ENCODE peak calls at places on chromosome 16, in seven cellular contexts. Q is thoracic aorta, F is mammary epithelial cell, I is body of pancreas, H is stomach, G is transverse colon, U is PC-3. V is an unnamed sample.

GRCh38 chr16:49194499-49195260 is 87.0 kb downstream of the CBLN1 start:
- DNase-seq in Q (no peak), F (no peak), I (no peak), H (no peak), G (no peak), U (no peak), V (no peak)

GRCh38 chr16:73956592-73957495 is 339.8 kb upstream of the PSMD7 start:
- DNase-seq in Q (no peak), F (peak), I (peak), H (peak), G (peak), U (peak), V (peak)

GRCh38 chr16:57503366-57503765 is 17.1 kb upstream of the DOK4 start:
- DNase-seq in Q (no peak), F (peak), I (peak), H (no peak), G (no peak), U (no peak), V (no peak)

GRCh38 chr16:48287239-48287638 is 39.9 kb upstream of the ABCC11 start:
- DNase-seq in Q (no peak), F (peak), I (no peak), H (no peak), G (no peak), U (no peak), V (no peak)

GRCh38 chr16:54136276-54136625 is 150.3 kb downstream of the IRX3 start:
- DNase-seq in Q (no peak), F (peak), I (no peak), H (no peak), G (no peak), U (peak), V (no peak)

GRCh38 chr16:87847467-87847784 is 21.9 kb downstream of the SLC7A5 start:
- DNase-seq in Q (no peak), F (no peak), I (no peak), H (no peak), G (no peak), U (no peak), V (no peak)

GRCh38 chr16:83233153-83233552 is 574.6 kb upstream of the HSBP1 start:
- DNase-seq in Q (no peak), F (no peak), I (no peak), H (no peak), G (no peak), U (no peak), V (no peak)

GRCh38 chr16:10250137-10250850 is 68.1 kb upstream of the GRIN2A start:
- DNase-seq in Q (no peak), F (no peak), I (peak), H (no peak), G (no peak), U (peak), V (no peak)

GRCh38 chr16:17359778-17360177 is 111.0 kb downstream of the XYLT1 start:
- DNase-seq in Q (no peak), F (peak), I (no peak), H (no peak), G (no peak), U (no peak), V (peak)

GRCh38 chr16:28062261-28063046 is 1.1 kb downstream of the GSG1L start:
- DNase-seq in Q (no peak), F (no peak), I (no peak), H (no peak), G (no peak), U (no peak), V (no peak)
- H3K4me3 ChIP-seq in Q (peak), F (no peak), I (no peak), H (peak), G (no peak), U (no peak), V (no peak)

GRCh38 chr16:66741971-66742396 is 9.4 kb downstream of the DYNC1LI2 start:
- DNase-seq in Q (no peak), F (no peak), I (no peak), H (no peak), G (no peak), U (no peak), V (no peak)
- H3K27ac ChIP-seq in Q (peak), F (peak), I (peak), H (peak), G (peak), U (no peak), V (peak)

DNA sequence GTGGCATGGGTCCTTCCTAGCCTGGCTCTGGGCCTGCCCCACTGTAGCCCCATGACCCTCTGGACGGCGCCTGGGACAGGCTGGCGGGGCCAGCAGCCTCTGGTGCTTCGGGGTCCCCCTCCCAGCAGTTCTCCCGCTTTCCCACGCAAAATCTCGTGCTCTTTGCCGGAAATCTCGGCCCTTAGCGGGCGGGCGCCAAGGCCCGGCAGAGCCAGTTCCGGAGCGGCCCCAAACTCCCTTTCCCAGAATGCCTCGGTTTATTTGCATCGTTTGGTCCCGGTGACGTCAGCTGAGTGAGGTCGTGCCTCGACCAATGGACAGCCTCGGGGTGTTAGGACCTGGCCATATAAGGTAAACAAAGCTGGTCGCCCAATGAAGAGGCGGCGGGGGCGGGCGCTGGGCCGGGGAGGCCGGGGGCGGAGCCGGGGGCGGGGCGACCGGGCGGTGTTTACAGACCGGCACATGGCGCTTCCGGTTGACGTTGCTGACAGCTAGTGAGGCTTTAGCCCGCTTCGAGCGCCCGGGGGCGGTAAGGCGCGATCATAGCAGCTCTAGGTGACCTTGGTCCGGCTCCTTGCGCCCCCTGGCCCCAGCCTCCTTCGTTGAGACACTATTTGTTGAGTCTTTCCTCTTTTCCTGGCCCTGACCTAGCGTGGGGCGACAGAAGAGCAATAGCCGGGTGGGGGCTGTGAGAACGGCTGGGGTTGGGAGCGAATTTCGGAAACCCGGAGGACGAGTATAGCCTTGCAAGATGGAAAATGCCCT is 1.5 kb upstream of the UBALD1 start:
- DNase-seq in Q (peak), F (peak), I (peak), H (peak), G (peak), U (peak), V (peak)
- H3K4me3 ChIP-seq in Q (peak), F (peak), I (peak), H (peak), G (peak), U (peak), V (peak)

GRCh38 chr16:78744099-78744498 is 644.6 kb downstream of the WWOX start:
- DNase-seq in Q (no peak), F (no peak), I (no peak), H (no peak), G (no peak), U (no peak), V (no peak)
- H3K27ac ChIP-seq in Q (no peak), F (no peak), I (no peak), H (no peak), G (peak), U (no peak), V (no peak)

DNA sequence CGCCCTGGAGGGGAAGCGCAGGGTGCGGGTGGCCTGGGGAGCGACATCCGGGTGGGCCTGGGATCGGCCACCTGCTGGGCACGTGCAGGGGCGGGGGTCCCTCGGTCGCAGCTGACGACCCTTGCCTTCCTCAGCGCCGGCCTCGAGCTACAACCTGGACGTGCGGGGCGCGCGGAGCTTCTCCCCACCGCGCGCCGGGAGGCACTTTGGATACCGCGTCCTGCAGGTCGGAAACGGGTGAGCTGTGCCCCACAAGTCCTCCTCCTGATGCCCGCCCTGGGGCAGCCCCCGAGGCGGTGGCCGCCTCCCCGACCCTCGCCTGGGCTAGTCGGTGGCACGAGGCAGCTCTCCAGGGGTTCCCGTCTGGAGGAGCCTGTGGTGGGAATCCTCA is 1.5 kb downstream of the ITGAL start:
- DNase-seq in Q (no peak), F (no peak), I (no peak), H (no peak), G (no peak), U (no peak), V (no peak)
- H3K4me3 ChIP-seq in Q (peak), F (no peak), I (no peak), H (no peak), G (no peak), U (no peak), V (peak)

GRCh38 chr16:68715471-68715870 is 21.6 kb upstream of the CDH1 start:
- DNase-seq in Q (no peak), F (no peak), I (no peak), H (no peak), G (peak), U (no peak), V (no peak)

GRCh38 chr16:68713430-68713829 is 23.7 kb upstream of the CDH1 start:
- DNase-seq in Q (no peak), F (no peak), I (no peak), H (no peak), G (no peak), U (no peak), V (no peak)

GRCh38 chr16:68707341-68708152 is 29.5 kb upstream of the CDH1 start:
- DNase-seq in Q (no peak), F (peak), I (peak), H (peak), G (peak), U (peak), V (no peak)

DNA sequence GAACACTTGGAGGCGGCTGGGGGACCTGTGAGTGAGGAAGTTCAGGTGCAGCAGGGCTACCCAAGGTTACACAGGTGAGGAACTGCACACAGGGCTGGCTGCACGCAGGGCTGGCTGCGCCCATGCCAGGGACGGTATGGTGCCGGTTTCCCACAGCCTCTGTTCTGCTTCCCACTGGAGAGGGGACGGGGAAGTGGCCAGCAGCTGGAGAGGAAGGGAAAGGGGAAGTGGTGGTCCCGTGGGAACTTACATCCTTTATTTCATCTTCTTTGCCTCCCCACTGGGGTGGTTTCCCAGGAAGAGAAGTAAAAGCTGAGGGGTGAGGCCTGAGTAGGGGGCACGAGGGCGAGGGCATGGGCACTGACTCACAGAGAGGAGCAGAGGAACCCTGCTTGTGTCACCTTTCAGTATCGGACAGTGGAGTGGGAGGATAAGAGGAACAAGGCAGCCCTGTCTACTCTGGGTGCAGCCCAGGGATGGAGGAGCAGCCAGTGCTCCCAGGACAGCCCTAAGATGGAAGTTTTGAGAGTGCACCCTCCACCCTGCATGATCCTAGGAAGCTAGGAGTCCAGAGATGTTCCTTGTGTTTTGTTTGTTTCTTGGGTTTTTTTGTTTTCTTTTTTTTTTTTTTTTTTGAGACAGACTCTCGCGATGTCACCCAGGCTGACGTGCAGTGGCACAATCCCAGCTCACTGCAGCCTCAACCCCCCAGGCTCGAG is 25.5 kb upstream of the CDH1 start:
- DNase-seq in Q (no peak), F (no peak), I (no peak), H (no peak), G (no peak), U (no peak), V (peak)
- H3K27ac ChIP-seq in Q (no peak), F (no peak), I (no peak), H (no peak), G (no peak), U (no peak), V (peak)

GRCh38 chr16:2211923-2212347 is 1.3 kb upstream of the BRICD5 start:
- DNase-seq in Q (no peak), F (no peak), I (no peak), H (no peak), G (no peak), U (no peak), V (no peak)
- H3K4me3 ChIP-seq in Q (no peak), F (no peak), I (no peak), H (no peak), G (no peak), U (peak), V (peak)